ENCODE peak calls at places on chromosomes 4 and X, in nine cellular contexts. D, U, R, M, S, P, I, B and A are unnamed samples.
A peak's percentile ranks its signal among the peaks of the same experiment; 100 is the strongest.

GRCh38 chr4:144499777-144500176 is 146.2 kb upstream of the HHIP start:
- DNase-seq in D (no peak), U (no peak), R (no peak), M (no peak), S (no peak), P (no peak), I (no peak), B (no peak), A (no peak)

GRCh38 chr4:155960522-155960921 is 6.9 kb upstream of the CTSO start:
- DNase-seq in D (no peak), U (no peak), R (peak; percentile 54), M (peak; percentile 34), S (peak; percentile 47), P (no peak), I (peak; percentile 52), B (no peak), A (no peak)

GRCh38 chr4:109276482-109277095 is 25.9 kb downstream of the COL25A1 start:
- DNase-seq in D (no peak), U (peak; percentile 79), R (no peak), M (no peak), S (no peak), P (no peak), I (no peak), B (no peak), A (no peak)

GRCh38 chr4:19983072-19983471 is 268.6 kb upstream of the SLIT2 start:
- DNase-seq in D (no peak), U (no peak), R (no peak), M (peak; percentile 92), S (no peak), P (no peak), I (peak; percentile 84), B (no peak), A (no peak)

GRCh38 chr4:85489273-85489672 is 14.3 kb downstream of the ARHGAP24 start:
- DNase-seq in D (peak; percentile 16), U (no peak), R (no peak), M (no peak), S (no peak), P (no peak), I (peak; percentile 44), B (no peak), A (peak; percentile 26)

GRCh38 chrX:28472926-28473325 is 114.3 kb upstream of the IL1RAPL1 start:
- DNase-seq in D (no peak), U (no peak), R (no peak), M (no peak), S (no peak), P (no peak), I (no peak), B (no peak), A (no peak)

GRCh38 chrX:132615396-132616131 is 126.7 kb upstream of the MBNL3 start:
- DNase-seq in D (peak; percentile 27), U (peak; percentile 61), R (peak; percentile 44), M (peak; percentile 6), S (peak; percentile 41), P (no peak), I (peak; percentile 38), B (peak; percentile 30), A (peak; percentile 70)

GRCh38 chr4:173529505-173530325 is at the start of gene HAND2:
- DNase-seq in D (peak; percentile 83), U (no peak), R (no peak), M (no peak), S (peak; percentile 46), P (no peak), I (peak; percentile 92), B (peak; percentile 96), A (peak; percentile 86)

GRCh38 chr4:100795581-100795980 is 277.8 kb upstream of the EMCN start:
- DNase-seq in D (no peak), U (no peak), R (no peak), M (no peak), S (no peak), P (no peak), I (no peak), B (no peak), A (no peak)

GRCh38 chrX:19840899-19841648 is 46.3 kb downstream of the SH3KBP1 start:
- DNase-seq in D (peak; percentile 47), U (peak; percentile 76), R (no peak), M (no peak), S (no peak), P (no peak), I (no peak), B (no peak), A (no peak)

GRCh38 chrX:2351999-2352995 is 148.5 kb downstream of the DHRSX start:
- DNase-seq in D (no peak), U (no peak), R (no peak), M (peak; percentile 20), S (no peak), P (no peak), I (peak; percentile 77), B (no peak), A (peak; percentile 34)

GRCh38 chr4:7043521-7044414 is 596 bp downstream of the TADA2B start:
- DNase-seq in D (peak; percentile 85), U (peak; percentile 57), R (no peak), M (no peak), S (no peak), P (peak; percentile 71), I (peak; percentile 37), B (peak; percentile 52), A (peak; percentile 69)

GRCh38 chr4:151204925-151205524 is 71.9 kb upstream of the PRSS48 start:
- DNase-seq in D (no peak), U (no peak), R (no peak), M (no peak), S (no peak), P (no peak), I (no peak), B (no peak), A (peak; percentile 41)

GRCh38 chr4:109294006-109294405 is 8.5 kb downstream of the COL25A1 start:
- DNase-seq in D (peak; percentile 45), U (peak; percentile 66), R (no peak), M (no peak), S (no peak), P (no peak), I (no peak), B (no peak), A (peak; percentile 15)

GRCh38 chrX:23387826-23388225 is 53.2 kb downstream of the PTCHD1 start:
- DNase-seq in D (no peak), U (no peak), R (no peak), M (no peak), S (no peak), P (no peak), I (no peak), B (no peak), A (no peak)

GRCh38 chrX:106612403-106612789 is 618 bp downstream of the RADX start:
- DNase-seq in D (peak; percentile 9), U (no peak), R (no peak), M (no peak), S (peak; percentile 4), P (no peak), I (no peak), B (no peak), A (peak; percentile 13)